ENCODE peak calls at places on chromosomes 5 and 9, in five cellular contexts. A is stimulated activated naive CD4-positive, alpha-beta T cell; B is LoVo; E is A549; H is fibroblast of the aortic adventitia. D is an unnamed sample.
A peak's percentile ranks its signal among the peaks of the same experiment; 100 is the strongest.

GRCh38 chr9:6667633-6668280 is 22.2 kb upstream of the GLDC start:
- DNase-seq in A (no peak), B (peak; percentile 24), E (peak; percentile 53), H (peak; percentile 57), D (no peak)

GRCh38 chr9:137336735-137337134 is 34.7 kb upstream of the NRARP start:
- DNase-seq in A (no peak), B (no peak), E (no peak), H (no peak), D (no peak)

GRCh38 chr9:85332487-85332886 is 409.3 kb downstream of the AGTPBP1 start:
- DNase-seq in A (no peak), B (peak; percentile 10), E (peak; percentile 29), H (no peak), D (no peak)

GRCh38 chr9:27701664-27702063 is 128.4 kb upstream of the C9orf72 start:
- DNase-seq in A (no peak), B (no peak), E (no peak), H (no peak), D (no peak)

GRCh38 chr9:114988962-114989599 is 58.7 kb upstream of the TNFSF8 start:
- DNase-seq in A (no peak), B (no peak), E (no peak), H (no peak), D (no peak)

GRCh38 chr5:113119271-113119924 is 142.8 kb downstream of the DCP2 start:
- DNase-seq in A (no peak), B (no peak), E (no peak), H (peak; percentile 49), D (no peak)

GRCh38 chr9:121650220-121651013 is 1.0 kb upstream of the DAB2IP start:
- DNase-seq in A (no peak), B (peak; percentile 78), E (peak; percentile 62), H (no peak), D (no peak)

GRCh38 chr9:36008774-36009300 is 27.9 kb upstream of the RECK start:
- DNase-seq in A (peak; percentile 42), B (peak; percentile 68), E (peak; percentile 79), H (peak; percentile 64), D (no peak)

GRCh38 chr9:134738869-134739659 is 97.5 kb downstream of the COL5A1 start:
- DNase-seq in A (peak; percentile 10), B (peak; percentile 35), E (peak; percentile 45), H (peak; percentile 50), D (peak; percentile 68)

GRCh38 chr9:137648396-137648795 is 29.6 kb downstream of the EHMT1 start:
- DNase-seq in A (no peak), B (no peak), E (no peak), H (peak; percentile 69), D (no peak)

GRCh38 chr9:126833710-126834345 is 26.6 kb upstream of the ZBTB34 start:
- DNase-seq in A (no peak), B (no peak), E (no peak), H (no peak), D (no peak)

GRCh38 chr9:93666279-93666784 is 89.9 kb downstream of the PHF2 start:
- DNase-seq in A (no peak), B (no peak), E (no peak), H (no peak), D (no peak)

GRCh38 chr9:114023961-114024360 is 54.1 kb downstream of the AMBP start:
- DNase-seq in A (no peak), B (no peak), E (no peak), H (no peak), D (no peak)

GRCh38 chr5:72818866-72819534 is 2.5 kb downstream of the TNPO1 start:
- DNase-seq in A (peak; percentile 5), B (peak; percentile 58), E (peak; percentile 78), H (peak; percentile 70), D (no peak)

GRCh38 chr5:1594336-1595106 is 70.8 kb upstream of the LPCAT1 start:
- DNase-seq in A (peak; percentile 63), B (peak; percentile 83), E (peak; percentile 79), H (peak; percentile 51), D (peak; percentile 72)

GRCh38 chr9:7591501-7591900 is 208.1 kb downstream of the DMAC1 start:
- DNase-seq in A (no peak), B (no peak), E (no peak), H (no peak), D (no peak)

GRCh38 chr5:958701-959571 is 49.7 kb upstream of the NKD2 start:
- DNase-seq in A (no peak), B (peak; percentile 42), E (peak; percentile 80), H (peak; percentile 78), D (no peak)

GRCh38 chr5:96629774-96630173 is 32.4 kb upstream of the CAST start:
- DNase-seq in A (no peak), B (no peak), E (peak; percentile 61), H (peak; percentile 84), D (no peak)

GRCh38 chr9:113577525-113578261 is 114.2 kb downstream of the RGS3 start:
- DNase-seq in A (no peak), B (no peak), E (no peak), H (peak; percentile 61), D (no peak)

GRCh38 chr9:93673271-93673843 is 97.0 kb downstream of the PHF2 start:
- DNase-seq in A (no peak), B (no peak), E (no peak), H (peak; percentile 2), D (no peak)

GRCh38 chr5:133387621-133388020 is 224.7 kb downstream of the FSTL4 start:
- DNase-seq in A (no peak), B (no peak), E (no peak), H (no peak), D (no peak)

GRCh38 chr9:138020795-138021182 is 143.2 kb downstream of the CACNA1B start:
- DNase-seq in A (no peak), B (no peak), E (no peak), H (no peak), D (no peak)

GRCh38 chr9:135075234-135076142 is 12.0 kb upstream of the OLFM1 start:
- DNase-seq in A (no peak), B (no peak), E (no peak), H (peak; percentile 2), D (peak; percentile 75)

GRCh38 chr5:142717582-142718215 is 31.8 kb upstream of the FGF1 start:
- DNase-seq in A (no peak), B (no peak), E (peak; percentile 70), H (peak; percentile 85), D (no peak)

GRCh38 chr9:3699868-3700267 is 174.1 kb upstream of the RFX3 start:
- DNase-seq in A (no peak), B (no peak), E (no peak), H (no peak), D (no peak)

GRCh38 chr9:93267681-93268505 is 84.0 kb downstream of the WNK2 start:
- DNase-seq in A (no peak), B (no peak), E (no peak), H (no peak), D (no peak)

GRCh38 chr5:176658817-176659216 is 11.5 kb downstream of the TSPAN17 start:
- DNase-seq in A (no peak), B (no peak), E (no peak), H (peak; percentile 57), D (no peak)

GRCh38 chr9:84404095-84404686 is 63.6 kb upstream of the SLC28A3 start:
- DNase-seq in A (no peak), B (no peak), E (peak; percentile 11), H (no peak), D (no peak)

GRCh38 chr9:114811301-114811700 is 5.5 kb upstream of the TNFSF15 start:
- DNase-seq in A (no peak), B (no peak), E (no peak), H (peak; percentile 27), D (no peak)

GRCh38 chr5:51156838-51157237 is 226.4 kb upstream of the ISL1 start:
- DNase-seq in A (no peak), B (no peak), E (no peak), H (no peak), D (no peak)

GRCh38 chr9:121085661-121086060 is 10.9 kb downstream of the CNTRL start:
- DNase-seq in A (no peak), B (no peak), E (no peak), H (peak; percentile 62), D (no peak)

GRCh38 chr5:69238760-69239251 is 4.1 kb downstream of the CDK7 start:
- DNase-seq in A (no peak), B (no peak), E (peak; percentile 26), H (peak; percentile 83), D (no peak)

GRCh38 chr5:66653380-66653779 is 57.2 kb downstream of the MAST4 start:
- DNase-seq in A (no peak), B (no peak), E (no peak), H (peak; percentile 74), D (no peak)

GRCh38 chr5:30572279-30572678 is 621.2 kb upstream of the CDH6 start:
- DNase-seq in A (no peak), B (no peak), E (no peak), H (no peak), D (no peak)

D was measured in occipital lobe.